ENCODE peak calls at places on chromosomes 3 and 15, in six cellular contexts. P is HTR-8/SVneo, W is Right ventricle myocardium superior, Z is EL, T is right atrium auricular region, H is neural crest cell. C is an unnamed sample.

GRCh38 chr3:107670991-107671390 is 148.2 kb downstream of the BBX start:
- DNase-seq in P (no peak), W (no peak), Z (no peak), T (no peak), H (no peak), C (no peak)

GRCh38 chr3:99862208-99862607 is 44.5 kb downstream of the CMSS1 start:
- DNase-seq in P (no peak), W (no peak), Z (peak; percentile 90), T (no peak), H (no peak), C (peak; percentile 95)

GRCh38 chr15:66069751-66070150 is 183.8 kb downstream of the MEGF11 start:
- DNase-seq in P (no peak), W (no peak), Z (no peak), T (no peak), H (no peak), C (no peak)

GRCh38 chr15:25498835-25499234 is 60.0 kb upstream of the UBE3A start:
- DNase-seq in P (no peak), W (no peak), Z (no peak), T (no peak), H (no peak), C (no peak)

GRCh38 chr3:175777965-175778364 is 918.8 kb downstream of the NAALADL2 start:
- DNase-seq in P (no peak), W (no peak), Z (no peak), T (no peak), H (no peak), C (no peak)

GRCh38 chr15:78407889-78408640 is 30.0 kb upstream of the IREB2 start:
- DNase-seq in P (no peak), W (no peak), Z (no peak), T (no peak), H (no peak), C (no peak)

GRCh38 chr3:21914451-21914850 is 163.4 kb upstream of the ZNF385D start:
- DNase-seq in P (no peak), W (no peak), Z (peak; percentile 6), T (no peak), H (no peak), C (peak; percentile 44)

GRCh38 chr15:100255644-100256043 is 86.1 kb downstream of the ADAMTS17 start:
- DNase-seq in P (no peak), W (no peak), Z (no peak), T (peak; percentile 16), H (no peak), C (no peak)

GRCh38 chr3:172134352-172134751 is 95.0 kb downstream of the FNDC3B start:
- DNase-seq in P (no peak), W (no peak), Z (no peak), T (no peak), H (no peak), C (no peak)

GRCh38 chr3:51394541-51394940 is 3.5 kb downstream of the RBM15B start:
- DNase-seq in P (no peak), W (no peak), Z (no peak), T (no peak), H (no peak), C (no peak)

GRCh38 chr15:96052572-96053038 is 277.9 kb upstream of the NR2F2 start:
- DNase-seq in P (no peak), W (no peak), Z (no peak), T (no peak), H (no peak), C (no peak)

GRCh38 chr3:122092460-122093165 is 37.5 kb downstream of the CD86 start:
- DNase-seq in P (peak; percentile 12), W (no peak), Z (peak; percentile 51), T (peak; percentile 63), H (no peak), C (peak; percentile 51)

GRCh38 chr15:100944237-100944875 is 25.2 kb downstream of the LRRK1 start:
- DNase-seq in P (no peak), W (no peak), Z (no peak), T (no peak), H (no peak), C (peak; percentile 30)

GRCh38 chr15:58227706-58228543 is 89.7 kb downstream of the AQP9 start:
- DNase-seq in P (peak; percentile 54), W (peak; percentile 85), Z (peak; percentile 75), T (peak; percentile 83), H (peak; percentile 75), C (peak; percentile 80)

GRCh38 chr3:49793486-49794085 is 6.1 kb downstream of the CDHR4 start:
- DNase-seq in P (no peak), W (no peak), Z (no peak), T (no peak), H (no peak), C (no peak)

GRCh38 chr3:113268917-113269316 is 57.6 kb downstream of the BOC start:
- DNase-seq in P (no peak), W (no peak), Z (no peak), T (no peak), H (no peak), C (no peak)